ENCODE peak calls at places on chromosome 6, in five cellular contexts. F is brain microvascular endothelial cell, Y is endothelial cell of umbilical vein, E is GM06990, H is dorsolateral prefrontal cortex. B is an unnamed sample.

GRCh38 chr6:159978291-159979135 is 9.6 kb downstream of the IGF2R start:
- DNase-seq in F (no peak), Y (no peak), E (peak), H (no peak), B (no peak)

GRCh38 chr6:105692630-105693212 is 289.8 kb upstream of the PREP start:
- DNase-seq in F (no peak), Y (no peak), E (no peak), H (no peak), B (no peak)

GRCh38 chr6:5813625-5814027 is 193.1 kb downstream of the NRN1 start:
- DNase-seq in F (no peak), Y (no peak), E (no peak), H (no peak), B (no peak)

GRCh38 chr6:151044465-151045441 is 179.3 kb downstream of the MTHFD1L start:
- DNase-seq in F (peak), Y (peak), E (no peak), H (no peak), B (peak)

GRCh38 chr6:33407132-33407718 is 3.6 kb upstream of the PHF1 start:
- DNase-seq in F (no peak), Y (peak), E (no peak), H (no peak), B (peak)

GRCh38 chr6:22008248-22008836 is 288.5 kb downstream of the PRL start:
- DNase-seq in F (peak), Y (peak), E (no peak), H (no peak), B (no peak)

GRCh38 chr6:140062042-140063041 is 687.9 kb upstream of the CITED2 start:
- DNase-seq in F (peak), Y (peak), E (no peak), H (no peak), B (peak)

GRCh38 chr6:53152576-53152975 is 3.9 kb upstream of the GCM1 start:
- DNase-seq in F (no peak), Y (no peak), E (no peak), H (no peak), B (no peak)

GRCh38 chr6:35017461-35018183 is 123.5 kb downstream of the TCP11 start:
- DNase-seq in F (no peak), Y (peak), E (no peak), H (no peak), B (peak)

GRCh38 chr6:49637333-49637698 is 677 bp upstream of the RHAG start:
- DNase-seq in F (no peak), Y (no peak), E (no peak), H (no peak), B (no peak)

GRCh38 chr6:91476000-91476399 is 889.1 kb upstream of the MAP3K7 start:
- DNase-seq in F (peak), Y (peak), E (no peak), H (no peak), B (peak)

GRCh38 chr6:134007077-134007476 is 45.3 kb downstream of the SLC2A12 start:
- DNase-seq in F (no peak), Y (no peak), E (no peak), H (no peak), B (no peak)

GRCh38 chr6:37990762-37991525 is 171.4 kb downstream of the ZFAND3 start:
- DNase-seq in F (peak), Y (no peak), E (no peak), H (no peak), B (peak)

GRCh38 chr6:125700591-125701353 is 48.7 kb upstream of the HEY2 start:
- DNase-seq in F (no peak), Y (no peak), E (no peak), H (no peak), B (no peak)

GRCh38 chr6:38319259-38320255 is 320.2 kb downstream of the BTBD9 start:
- DNase-seq in F (no peak), Y (no peak), E (no peak), H (no peak), B (peak)

GRCh38 chr6:99573980-99574617 is 5.6 kb upstream of the CCNC start:
- DNase-seq in F (no peak), Y (no peak), E (no peak), H (no peak), B (no peak)

GRCh38 chr6:124661231-124661630 is 301.0 kb upstream of the RNF217 start:
- DNase-seq in F (no peak), Y (no peak), E (no peak), H (no peak), B (no peak)

GRCh38 chr6:112839525-112839961 is 492.4 kb downstream of the RFPL4B start:
- DNase-seq in F (peak), Y (peak), E (no peak), H (no peak), B (peak)

GRCh38 chr6:12113190-12113578 is 101.1 kb downstream of the HIVEP1 start:
- DNase-seq in F (peak), Y (peak), E (peak), H (no peak), B (peak)

GRCh38 chr6:46990031-46990644 is 52.0 kb downstream of the ADGRF1 start:
- DNase-seq in F (no peak), Y (no peak), E (no peak), H (no peak), B (no peak)

GRCh38 chr6:43764767-43765166 is 5.2 kb upstream of the VEGFA start:
- DNase-seq in F (no peak), Y (no peak), E (no peak), H (peak), B (no peak)

GRCh38 chr6:44057931-44058616 is 69.2 kb downstream of the MRPL14 start:
- DNase-seq in F (no peak), Y (no peak), E (no peak), H (no peak), B (peak)

GRCh38 chr6:150079604-150080003 is 10.7 kb upstream of the ULBP3 start:
- DNase-seq in F (no peak), Y (no peak), E (no peak), H (no peak), B (peak)

GRCh38 chr6:1611572-1612385 is 2.1 kb downstream of the FOXC1 start:
- DNase-seq in F (no peak), Y (peak), E (no peak), H (no peak), B (peak)

GRCh38 chr6:133136177-133136896 is 104.8 kb upstream of the EYA4 start:
- DNase-seq in F (no peak), Y (no peak), E (no peak), H (no peak), B (no peak)

GRCh38 chr6:111995409-111995808 is 58.5 kb upstream of the CCN6 start:
- DNase-seq in F (no peak), Y (no peak), E (no peak), H (no peak), B (no peak)

GRCh38 chr6:145569140-145569539 is 166.2 kb downstream of the EPM2A start:
- DNase-seq in F (peak), Y (no peak), E (no peak), H (no peak), B (peak)

GRCh38 chr6:36387440-36388303 is at the start of gene ETV7:
- DNase-seq in F (no peak), Y (no peak), E (peak), H (no peak), B (no peak)

GRCh38 chr6:12075067-12075563 is 63.0 kb downstream of the HIVEP1 start:
- DNase-seq in F (no peak), Y (peak), E (no peak), H (no peak), B (peak)

GRCh38 chr6:34272022-34272926 is 23.5 kb upstream of the SMIM29 start:
- DNase-seq in F (no peak), Y (no peak), E (no peak), H (no peak), B (no peak)

DNA sequence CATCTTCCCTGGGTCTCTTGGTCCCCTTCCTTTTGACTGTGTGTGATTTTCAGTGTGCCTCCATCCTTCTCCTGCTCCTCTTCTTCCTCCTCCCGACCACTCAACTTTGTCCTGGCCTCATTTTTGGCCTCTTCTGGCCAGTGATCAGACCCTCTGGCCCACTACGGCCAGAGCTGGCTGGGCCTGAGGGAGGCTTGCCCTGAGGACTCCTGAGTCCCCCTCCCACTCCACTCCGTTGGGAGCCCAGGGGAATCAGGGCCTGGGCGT is 910 bp upstream of the DDR1 start:
- DNase-seq in F (no peak), Y (no peak), E (no peak), H (no peak), B (no peak)
- H3K4me3 ChIP-seq in F (no peak), Y (no peak), E (peak), H (no peak), B (no peak)

DNA sequence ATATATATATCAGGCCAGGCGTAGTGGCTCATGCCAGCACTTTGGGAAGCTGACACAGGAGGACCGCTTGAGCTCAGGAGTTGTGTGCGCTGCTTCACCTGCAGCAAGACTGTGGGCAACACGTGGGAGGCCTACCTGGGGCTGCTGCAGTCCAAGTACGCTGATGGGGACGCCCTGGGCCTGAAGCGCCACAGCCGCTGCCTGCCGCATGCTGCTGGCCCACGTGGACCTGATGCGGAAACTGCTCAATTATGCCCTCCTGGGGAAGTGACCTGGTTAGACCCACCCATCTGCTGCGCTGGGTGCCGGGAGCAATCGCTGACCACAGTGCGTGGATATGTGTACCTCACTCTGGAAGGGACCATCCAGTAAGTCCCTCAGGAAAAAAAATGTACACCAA is 1.8 kb upstream of the PSORS1C2 start:
- DNase-seq in F (no peak), Y (no peak), E (no peak), H (no peak), B (no peak)
- TF ChIP-seq CTCF in F (no peak), Y (no peak), E (no peak), H (no peak), B (no peak)

DNA sequence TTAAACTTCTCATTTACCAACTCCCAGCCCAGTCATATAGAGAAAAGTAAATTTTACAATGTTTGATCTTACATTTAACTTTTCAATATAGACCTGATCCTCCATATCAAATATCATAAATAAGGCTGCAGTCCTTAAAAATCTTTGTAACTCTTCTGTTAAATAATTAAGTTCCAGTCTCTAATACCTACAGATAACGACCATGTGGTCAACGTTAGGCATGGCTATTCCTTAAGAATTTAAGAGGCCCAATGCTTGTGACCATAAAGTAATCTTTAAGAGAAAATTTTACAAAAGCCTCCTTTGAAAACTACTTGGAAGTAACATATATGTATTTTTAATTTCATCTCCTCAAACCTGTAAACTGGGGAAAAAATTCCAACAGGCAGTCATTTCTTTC is 1.6 kb downstream of the FBXO5 start:
- DNase-seq in F (no peak), Y (no peak), E (no peak), H (no peak), B (no peak)
- H3K4me3 ChIP-seq in F (peak), Y (peak), E (peak), H (no peak), B (peak)

DNA sequence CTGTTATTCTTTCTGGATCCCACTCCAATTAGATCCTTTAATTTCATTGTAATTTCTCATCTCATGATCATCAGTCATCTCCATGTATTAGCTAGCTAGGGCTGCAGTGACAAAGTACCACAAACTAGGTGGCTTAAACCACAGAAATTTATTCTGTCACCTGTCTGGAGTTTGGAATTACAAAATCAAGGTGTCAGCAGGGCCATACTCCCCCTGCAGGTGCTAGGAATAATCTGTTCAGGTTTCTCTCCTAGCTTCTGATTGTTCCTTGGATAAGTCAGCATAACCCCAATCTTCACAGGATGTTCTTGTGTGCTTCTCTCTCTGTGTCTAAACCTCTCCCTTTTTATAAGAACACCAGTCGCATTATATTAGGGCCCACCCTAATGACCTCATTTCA is 40.4 kb downstream of the BEND6 start:
- DNase-seq in F (no peak), Y (no peak), E (no peak), H (no peak), B (no peak)
- TF ChIP-seq CTCF in F (peak), Y (no peak), E (peak), H (no peak), B (peak)

GRCh38 chr6:15400572-15401004 is 154.7 kb downstream of the JARID2 start:
- DNase-seq in F (peak), Y (peak), E (no peak), H (peak), B (peak)
- H3K4me3 ChIP-seq in F (peak), Y (no peak), E (no peak), H (peak), B (peak)

GRCh38 chr6:27688014-27688586 is 215.2 kb upstream of the ZNF184 start:
- DNase-seq in F (peak), Y (peak), E (peak), H (peak), B (peak)
- TF ChIP-seq CTCF in F (no peak), Y (no peak), E (no peak), H (no peak), B (no peak)

DNA sequence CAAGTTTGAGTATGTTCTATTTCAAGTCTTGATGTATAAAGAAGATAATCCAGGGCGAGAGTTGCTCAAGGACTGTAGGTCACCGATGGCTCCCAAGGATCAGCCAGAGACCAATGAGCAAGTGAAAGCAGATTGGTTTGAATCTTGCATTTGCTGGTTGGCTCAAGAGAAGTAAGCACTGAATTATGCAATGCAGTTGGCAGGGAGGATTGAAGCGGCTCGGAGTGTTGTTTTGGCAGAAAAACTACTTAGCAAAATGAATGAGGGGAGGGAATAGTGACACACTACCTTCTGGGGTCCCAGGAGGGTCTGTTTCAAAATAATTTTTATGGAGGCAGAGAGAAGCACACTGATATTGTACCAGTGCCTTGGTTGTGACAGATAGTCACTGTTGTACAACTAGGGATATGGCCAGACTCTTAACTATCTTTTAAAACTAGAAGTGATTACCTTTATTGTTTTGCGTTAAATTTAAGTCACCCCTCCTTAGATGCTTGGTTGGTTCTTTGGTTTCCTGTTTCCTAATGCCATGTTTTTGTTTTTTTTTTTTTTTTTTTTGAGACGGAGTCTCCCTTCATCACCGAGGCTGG is 15.7 kb downstream of the SASH1 start:
- DNase-seq in F (no peak), Y (no peak), E (no peak), H (no peak), B (peak)
- H3K4me3 ChIP-seq in F (no peak), Y (no peak), E (no peak), H (no peak), B (no peak)